ENCODE peak calls at places on chromosomes 12 and 14, in nine cellular contexts. One of them, this sample, is unnamed.
A peak's percentile ranks its signal among the peaks of the same experiment; 100 is the strongest.

GRCh38 chr12:83128529-83128928 is 441.8 kb downstream of the TMTC2 start:
- DNase-seq in fibroblast of lung: no peak
- DNase-seq in substantia nigra: no peak
- DNase-seq in A549: no peak
- DNase-seq in IMR-90: no peak
- DNase-seq in left lung: no peak
- DNase-seq in Right ventricle myocardium superior: peak; percentile 34
- DNase-seq in stimulated activated CD4-positive, alpha-beta T cell treated with anti-CD3 and anti-CD28 coated beads, TNF-alpha, amount 100 ng/mL, for 48 hours: no peak
- DNase-seq in iris pigment epithelial cell: peak; percentile 5
- DNase-seq in this sample: no peak

GRCh38 chr14:104510794-104511611 is 68.6 kb upstream of the C14orf180 start:
- DNase-seq in fibroblast of lung: no peak
- DNase-seq in substantia nigra: no peak
- DNase-seq in A549: no peak
- DNase-seq in IMR-90: no peak
- DNase-seq in left lung: no peak
- DNase-seq in Right ventricle myocardium superior: peak; percentile 88
- DNase-seq in stimulated activated CD4-positive, alpha-beta T cell treated with anti-CD3 and anti-CD28 coated beads, TNF-alpha, amount 100 ng/mL, for 48 hours: no peak
- DNase-seq in iris pigment epithelial cell: no peak
- DNase-seq in this sample: no peak

GRCh38 chr14:38442208-38442607 is 186.3 kb upstream of the CLEC14A start:
- DNase-seq in fibroblast of lung: no peak
- DNase-seq in substantia nigra: no peak
- DNase-seq in A549: no peak
- DNase-seq in IMR-90: no peak
- DNase-seq in left lung: no peak
- DNase-seq in Right ventricle myocardium superior: no peak
- DNase-seq in stimulated activated CD4-positive, alpha-beta T cell treated with anti-CD3 and anti-CD28 coated beads, TNF-alpha, amount 100 ng/mL, for 48 hours: no peak
- DNase-seq in iris pigment epithelial cell: no peak
- DNase-seq in this sample: no peak

GRCh38 chr12:132373967-132374820 is 44.8 kb upstream of the GALNT9 start:
- DNase-seq in fibroblast of lung: no peak
- DNase-seq in substantia nigra: no peak
- DNase-seq in A549: no peak
- DNase-seq in IMR-90: no peak
- DNase-seq in left lung: peak; percentile 27
- DNase-seq in Right ventricle myocardium superior: no peak
- DNase-seq in stimulated activated CD4-positive, alpha-beta T cell treated with anti-CD3 and anti-CD28 coated beads, TNF-alpha, amount 100 ng/mL, for 48 hours: no peak
- DNase-seq in iris pigment epithelial cell: peak; percentile 37
- DNase-seq in this sample: no peak

GRCh38 chr14:23112359-23113178 is 6.5 kb downstream of the CEBPE start:
- DNase-seq in fibroblast of lung: no peak
- DNase-seq in substantia nigra: no peak
- DNase-seq in A549: no peak
- DNase-seq in IMR-90: no peak
- DNase-seq in left lung: no peak
- DNase-seq in Right ventricle myocardium superior: peak; percentile 63
- DNase-seq in stimulated activated CD4-positive, alpha-beta T cell treated with anti-CD3 and anti-CD28 coated beads, TNF-alpha, amount 100 ng/mL, for 48 hours: no peak
- DNase-seq in iris pigment epithelial cell: no peak
- DNase-seq in this sample: no peak

GRCh38 chr14:66206554-66206953 is 279.6 kb upstream of the CCDC196 start:
- DNase-seq in fibroblast of lung: no peak
- DNase-seq in substantia nigra: no peak
- DNase-seq in A549: no peak
- DNase-seq in IMR-90: no peak
- DNase-seq in left lung: no peak
- DNase-seq in Right ventricle myocardium superior: no peak
- DNase-seq in stimulated activated CD4-positive, alpha-beta T cell treated with anti-CD3 and anti-CD28 coated beads, TNF-alpha, amount 100 ng/mL, for 48 hours: no peak
- DNase-seq in iris pigment epithelial cell: peak; percentile 1
- DNase-seq in this sample: no peak

GRCh38 chr14:41986726-41987125 is 380.1 kb downstream of the LRFN5 start:
- DNase-seq in fibroblast of lung: peak; percentile 54
- DNase-seq in substantia nigra: no peak
- DNase-seq in A549: no peak
- DNase-seq in IMR-90: peak; percentile 53
- DNase-seq in left lung: no peak
- DNase-seq in Right ventricle myocardium superior: no peak
- DNase-seq in stimulated activated CD4-positive, alpha-beta T cell treated with anti-CD3 and anti-CD28 coated beads, TNF-alpha, amount 100 ng/mL, for 48 hours: no peak
- DNase-seq in iris pigment epithelial cell: peak; percentile 15
- DNase-seq in this sample: no peak

GRCh38 chr12:94141892-94142291 is 6.5 kb upstream of the PLXNC1 start:
- DNase-seq in fibroblast of lung: no peak
- DNase-seq in substantia nigra: no peak
- DNase-seq in A549: no peak
- DNase-seq in IMR-90: no peak
- DNase-seq in left lung: no peak
- DNase-seq in Right ventricle myocardium superior: no peak
- DNase-seq in stimulated activated CD4-positive, alpha-beta T cell treated with anti-CD3 and anti-CD28 coated beads, TNF-alpha, amount 100 ng/mL, for 48 hours: no peak
- DNase-seq in iris pigment epithelial cell: no peak
- DNase-seq in this sample: no peak

GRCh38 chr12:16347391-16348298 is at the start of gene MGST1:
- DNase-seq in fibroblast of lung: peak; percentile 62
- DNase-seq in substantia nigra: no peak
- DNase-seq in A549: peak; percentile 38
- DNase-seq in IMR-90: peak; percentile 59
- DNase-seq in left lung: peak; percentile 82
- DNase-seq in Right ventricle myocardium superior: peak; percentile 85
- DNase-seq in stimulated activated CD4-positive, alpha-beta T cell treated with anti-CD3 and anti-CD28 coated beads, TNF-alpha, amount 100 ng/mL, for 48 hours: no peak
- DNase-seq in iris pigment epithelial cell: peak; percentile 70
- DNase-seq in this sample: peak; percentile 77

GRCh38 chr14:62076825-62077660 is 314.8 kb downstream of the SNAPC1 start:
- DNase-seq in fibroblast of lung: no peak
- DNase-seq in substantia nigra: no peak
- DNase-seq in A549: no peak
- DNase-seq in IMR-90: no peak
- DNase-seq in left lung: no peak
- DNase-seq in Right ventricle myocardium superior: no peak
- DNase-seq in stimulated activated CD4-positive, alpha-beta T cell treated with anti-CD3 and anti-CD28 coated beads, TNF-alpha, amount 100 ng/mL, for 48 hours: no peak
- DNase-seq in iris pigment epithelial cell: no peak
- DNase-seq in this sample: no peak

GRCh38 chr12:84637926-84638325 is 274.7 kb downstream of the SLC6A15 start:
- DNase-seq in fibroblast of lung: peak; percentile 66
- DNase-seq in substantia nigra: no peak
- DNase-seq in A549: no peak
- DNase-seq in IMR-90: peak; percentile 45
- DNase-seq in left lung: no peak
- DNase-seq in Right ventricle myocardium superior: no peak
- DNase-seq in stimulated activated CD4-positive, alpha-beta T cell treated with anti-CD3 and anti-CD28 coated beads, TNF-alpha, amount 100 ng/mL, for 48 hours: no peak
- DNase-seq in iris pigment epithelial cell: peak; percentile 80
- DNase-seq in this sample: no peak